ENCODE peak calls at places on chromosomes 12 and 14, in four cellular contexts. One of them, this sample, is unnamed.

GRCh38 chr12:97336896-97337751 is 125.5 kb upstream of the RMST start:
- DNase-seq in A549: no peak
- DNase-seq in cardiac muscle cell: no peak
- DNase-seq in mammary epithelial cell: no peak
- DNase-seq in this sample: no peak

GRCh38 chr12:79687711-79688270 is 3.0 kb downstream of the PAWR start:
- DNase-seq in A549: no peak
- DNase-seq in cardiac muscle cell: no peak
- DNase-seq in mammary epithelial cell: peak
- DNase-seq in this sample: no peak

GRCh38 chr12:70692681-70693288 is 55.6 kb upstream of the PTPRB start:
- DNase-seq in A549: peak
- DNase-seq in cardiac muscle cell: peak
- DNase-seq in mammary epithelial cell: peak
- DNase-seq in this sample: no peak

GRCh38 chr12:118035194-118036041 is 18.9 kb downstream of the RFC5 start:
- DNase-seq in A549: peak
- DNase-seq in cardiac muscle cell: no peak
- DNase-seq in mammary epithelial cell: no peak
- DNase-seq in this sample: no peak

GRCh38 chr12:108326254-108326750 is 12.8 kb downstream of the CMKLR1 start:
- DNase-seq in A549: no peak
- DNase-seq in cardiac muscle cell: no peak
- DNase-seq in mammary epithelial cell: no peak
- DNase-seq in this sample: no peak

GRCh38 chr14:58718226-58718625 is 80.5 kb downstream of the DACT1 start:
- DNase-seq in A549: no peak
- DNase-seq in cardiac muscle cell: no peak
- DNase-seq in mammary epithelial cell: no peak
- DNase-seq in this sample: no peak

GRCh38 chr12:70691018-70691672 is 53.9 kb upstream of the PTPRB start:
- DNase-seq in A549: no peak
- DNase-seq in cardiac muscle cell: no peak
- DNase-seq in mammary epithelial cell: no peak
- DNase-seq in this sample: no peak

GRCh38 chr12:93741741-93742085 is 64.5 kb downstream of the CRADD start:
- DNase-seq in A549: peak
- DNase-seq in cardiac muscle cell: peak
- DNase-seq in mammary epithelial cell: peak
- DNase-seq in this sample: no peak

GRCh38 chr14:53356361-53357150 is 203.4 kb upstream of the DDHD1 start:
- DNase-seq in A549: no peak
- DNase-seq in cardiac muscle cell: no peak
- DNase-seq in mammary epithelial cell: peak
- DNase-seq in this sample: no peak

GRCh38 chr14:59816931-59817330 is 53.6 kb downstream of the RTN1 start:
- DNase-seq in A549: no peak
- DNase-seq in cardiac muscle cell: no peak
- DNase-seq in mammary epithelial cell: no peak
- DNase-seq in this sample: no peak

GRCh38 chr12:42129595-42130204 is 15.0 kb downstream of the GXYLT1 start:
- DNase-seq in A549: peak
- DNase-seq in cardiac muscle cell: peak
- DNase-seq in mammary epithelial cell: peak
- DNase-seq in this sample: peak

GRCh38 chr12:69105101-69105613 is 134.2 kb upstream of the CPSF6 start:
- DNase-seq in A549: no peak
- DNase-seq in cardiac muscle cell: no peak
- DNase-seq in mammary epithelial cell: no peak
- DNase-seq in this sample: no peak

GRCh38 chr12:105928436-105928835 is 210.3 kb downstream of the NUAK1 start:
- DNase-seq in A549: no peak
- DNase-seq in cardiac muscle cell: no peak
- DNase-seq in mammary epithelial cell: peak
- DNase-seq in this sample: peak

DNA sequence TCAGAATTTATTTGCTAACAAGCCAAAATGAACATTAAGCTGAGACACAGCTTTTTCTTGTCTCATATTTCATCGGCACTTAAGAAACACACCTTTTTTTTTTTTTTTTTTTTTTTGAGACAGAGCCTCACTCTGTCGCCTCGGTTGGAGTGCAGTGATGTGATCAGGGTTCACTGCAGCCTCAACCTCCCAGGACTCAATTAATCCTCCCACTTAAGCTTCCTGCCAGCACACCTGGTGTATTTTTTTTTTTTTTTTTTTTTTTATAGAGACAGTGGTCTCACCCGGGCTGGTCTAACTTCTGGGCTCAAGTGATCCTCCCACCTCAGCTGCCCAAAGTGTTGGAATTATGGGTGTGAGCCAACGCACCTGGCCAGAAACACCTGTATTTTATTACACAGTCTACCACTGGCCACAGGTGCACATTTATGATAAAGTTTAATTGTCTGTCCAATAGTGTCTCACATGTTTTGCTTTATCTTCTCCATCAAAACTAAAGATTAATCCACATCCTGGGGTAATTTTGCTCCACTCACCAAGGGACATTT is 62.7 kb downstream of the C2CD5 start:
- DNase-seq in A549: no peak
- DNase-seq in cardiac muscle cell: no peak
- DNase-seq in mammary epithelial cell: no peak
- DNase-seq in this sample: no peak
- TF ChIP-seq CTCF in A549: no peak
- TF ChIP-seq CTCF in cardiac muscle cell: no peak
- TF ChIP-seq CTCF in mammary epithelial cell: no peak
- TF ChIP-seq CTCF in this sample: no peak

DNA sequence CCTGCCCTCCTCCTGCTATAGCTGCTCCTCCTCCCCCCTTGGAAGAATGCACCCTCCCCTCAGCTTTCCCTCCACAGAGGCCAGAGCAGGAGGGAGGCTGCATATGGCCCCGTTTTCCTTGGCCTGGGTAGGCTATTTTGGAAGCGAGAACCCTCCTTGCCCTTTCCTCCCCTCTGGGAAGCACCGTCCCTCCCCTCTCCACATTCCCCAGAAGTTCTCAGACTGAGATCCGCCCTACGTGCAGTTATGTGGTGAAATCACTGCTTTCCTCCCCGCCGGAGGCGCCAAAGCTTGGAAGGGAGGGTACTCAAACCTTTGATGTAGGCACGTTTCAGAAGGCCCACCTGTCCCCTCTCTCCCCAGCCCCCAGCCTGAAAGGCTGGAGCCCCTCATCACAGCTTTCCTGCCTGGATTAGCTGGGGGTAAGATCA is 47.8 kb downstream of the SMUG1 start:
- DNase-seq in A549: no peak
- DNase-seq in cardiac muscle cell: no peak
- DNase-seq in mammary epithelial cell: no peak
- DNase-seq in this sample: no peak
- H3K4me3 ChIP-seq in A549: no peak
- H3K4me3 ChIP-seq in cardiac muscle cell: no peak
- H3K4me3 ChIP-seq in mammary epithelial cell: no peak
- H3K4me3 ChIP-seq in this sample: no peak

DNA sequence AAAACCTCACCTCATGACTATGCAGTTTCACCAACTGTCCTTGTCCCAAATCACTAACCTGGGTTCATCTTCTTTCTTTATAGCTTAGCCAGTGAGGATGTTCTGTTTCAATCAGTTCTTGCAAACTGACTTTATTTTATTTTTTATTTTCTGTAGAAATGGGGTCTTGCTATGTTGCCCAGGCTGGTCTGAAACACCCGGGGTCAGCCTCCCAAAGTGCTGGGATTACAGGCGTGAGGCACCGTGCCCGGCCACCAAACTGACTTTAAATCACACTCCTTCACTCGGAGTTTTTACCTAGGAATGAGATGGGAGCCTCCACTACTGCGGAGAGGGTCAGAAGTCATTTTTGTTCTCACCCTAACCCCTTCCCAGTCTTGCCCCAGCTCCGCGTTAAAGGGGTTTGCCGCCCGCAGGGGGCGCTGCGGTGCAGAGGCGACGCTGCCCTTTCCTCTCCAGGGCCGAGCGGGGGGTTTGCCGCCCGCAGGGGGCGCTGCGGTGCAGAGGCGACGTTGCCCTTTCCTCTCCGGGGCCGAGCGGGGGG is 7.0 kb upstream of the B4GALNT3 start:
- DNase-seq in A549: no peak
- DNase-seq in cardiac muscle cell: no peak
- DNase-seq in mammary epithelial cell: no peak
- DNase-seq in this sample: no peak
- TF ChIP-seq CTCF in A549: no peak
- TF ChIP-seq CTCF in cardiac muscle cell: no peak
- TF ChIP-seq CTCF in mammary epithelial cell: no peak
- TF ChIP-seq CTCF in this sample: peak

GRCh38 chr12:116528498-116528897 is 30.7 kb upstream of the MAP1LC3B2 start:
- DNase-seq in A549: peak
- DNase-seq in cardiac muscle cell: no peak
- DNase-seq in mammary epithelial cell: no peak
- DNase-seq in this sample: no peak
- H3K4me3 ChIP-seq in A549: no peak
- H3K4me3 ChIP-seq in cardiac muscle cell: no peak
- H3K4me3 ChIP-seq in mammary epithelial cell: no peak
- H3K4me3 ChIP-seq in this sample: no peak

GRCh38 chr14:44963775-44964380 is 1.9 kb downstream of the TOGARAM1 start:
- DNase-seq in A549: peak
- DNase-seq in cardiac muscle cell: no peak
- DNase-seq in mammary epithelial cell: peak
- DNase-seq in this sample: no peak
- TF ChIP-seq CTCF in A549: no peak
- TF ChIP-seq CTCF in cardiac muscle cell: no peak
- TF ChIP-seq CTCF in mammary epithelial cell: no peak
- TF ChIP-seq CTCF in this sample: no peak

DNA sequence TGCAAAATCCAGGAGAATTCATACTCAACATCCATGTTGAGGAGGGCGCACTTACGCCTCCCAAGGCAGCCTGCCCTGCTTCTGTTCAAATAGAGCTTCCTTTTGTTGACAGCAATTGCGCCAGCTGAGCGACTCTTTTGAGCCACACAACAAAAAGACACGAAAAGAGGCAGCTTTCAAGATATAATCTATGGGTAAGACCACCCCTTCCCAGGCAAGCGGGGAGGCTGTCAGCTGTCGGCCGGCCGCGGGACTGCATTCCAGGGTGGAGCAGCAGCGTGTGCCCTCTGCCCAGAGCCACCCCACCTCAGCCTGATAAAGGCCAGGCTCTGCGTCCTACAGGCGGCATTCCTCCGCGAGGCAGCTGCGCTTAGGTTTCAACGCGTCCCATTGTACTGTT is 15.8 kb upstream of the STAB2 start:
- DNase-seq in A549: no peak
- DNase-seq in cardiac muscle cell: peak
- DNase-seq in mammary epithelial cell: no peak
- DNase-seq in this sample: no peak
- H3K4me3 ChIP-seq in A549: no peak
- H3K4me3 ChIP-seq in cardiac muscle cell: no peak
- H3K4me3 ChIP-seq in mammary epithelial cell: no peak
- H3K4me3 ChIP-seq in this sample: no peak

GRCh38 chr14:38255408-38255672 is 553 bp downstream of the CLEC14A start:
- DNase-seq in A549: peak
- DNase-seq in cardiac muscle cell: no peak
- DNase-seq in mammary epithelial cell: no peak
- DNase-seq in this sample: no peak
- TF ChIP-seq CTCF in A549: no peak
- TF ChIP-seq CTCF in cardiac muscle cell: no peak
- TF ChIP-seq CTCF in mammary epithelial cell: no peak
- TF ChIP-seq CTCF in this sample: no peak

GRCh38 chr14:61418749-61419148 is 97.4 kb downstream of the PRKCH start:
- DNase-seq in A549: no peak
- DNase-seq in cardiac muscle cell: peak
- DNase-seq in mammary epithelial cell: no peak
- DNase-seq in this sample: no peak

GRCh38 chr14:61419201-61419600 is 97.8 kb downstream of the PRKCH start:
- DNase-seq in A549: no peak
- DNase-seq in cardiac muscle cell: no peak
- DNase-seq in mammary epithelial cell: no peak
- DNase-seq in this sample: no peak

GRCh38 chr14:61417141-61417540 is 95.8 kb downstream of the PRKCH start:
- DNase-seq in A549: no peak
- DNase-seq in cardiac muscle cell: no peak
- DNase-seq in mammary epithelial cell: no peak
- DNase-seq in this sample: no peak

GRCh38 chr14:61417890-61418455 is 96.6 kb downstream of the PRKCH start:
- DNase-seq in A549: no peak
- DNase-seq in cardiac muscle cell: no peak
- DNase-seq in mammary epithelial cell: no peak
- DNase-seq in this sample: no peak

GRCh38 chr14:61416587-61416986 is 95.2 kb downstream of the PRKCH start:
- DNase-seq in A549: no peak
- DNase-seq in cardiac muscle cell: no peak
- DNase-seq in mammary epithelial cell: no peak
- DNase-seq in this sample: no peak
- H3K4me3 ChIP-seq in A549: no peak
- H3K4me3 ChIP-seq in cardiac muscle cell: no peak
- H3K4me3 ChIP-seq in mammary epithelial cell: no peak
- H3K4me3 ChIP-seq in this sample: no peak